ENCODE peak calls at places on chromosomes 6 and 20, in six cellular contexts. One of them, this sample, is unnamed. For H4K20me1, the result is how much of the 10 kb centered on the place peaks cover.

GRCh38 chr6:131281471-131282270 is 146.4 kb downstream of the AKAP7 start:
- DNase-seq in PC-3: no peak
- DNase-seq in neural progenitor cell: peak
- DNase-seq in astrocyte: peak
- DNase-seq in HCT116: no peak
- DNase-seq in GM23248: peak
- DNase-seq in this sample: peak

GRCh38 chr20:50274570-50275430 is 84.2 kb downstream of the CEBPB start:
- DNase-seq in GM23248: no peak
- DNase-seq in HCT116: no peak
- DNase-seq in PC-3: no peak
- DNase-seq in astrocyte: no peak
- DNase-seq in neural progenitor cell: no peak
- DNase-seq in this sample: no peak

GRCh38 chr6:17281100-17281496 is at the start of gene RBM24:
- DNase-seq in GM23248: peak
- DNase-seq in PC-3: peak
- DNase-seq in astrocyte: peak
- DNase-seq in HCT116: peak
- DNase-seq in neural progenitor cell: peak
- DNase-seq in this sample: peak

GRCh38 chr20:32773880-32774279 is 11.7 kb downstream of the DNMT3B start:
- DNase-seq in HCT116: no peak
- DNase-seq in astrocyte: no peak
- DNase-seq in neural progenitor cell: no peak
- DNase-seq in PC-3: no peak
- DNase-seq in GM23248: no peak
- DNase-seq in this sample: no peak

GRCh38 chr20:2330090-2330695 is 34.4 kb downstream of the TGM3 start:
- DNase-seq in neural progenitor cell: no peak
- DNase-seq in PC-3: no peak
- DNase-seq in astrocyte: no peak
- DNase-seq in HCT116: no peak
- DNase-seq in GM23248: no peak
- DNase-seq in this sample: no peak

GRCh38 chr6:44234101-44235090 is 11.0 kb downstream of the SLC29A1 start:
- DNase-seq in PC-3: peak
- DNase-seq in HCT116: no peak
- DNase-seq in astrocyte: peak
- DNase-seq in GM23248: peak
- DNase-seq in neural progenitor cell: peak
- DNase-seq in this sample: peak

GRCh38 chr20:48051810-48052491 is 266.7 kb upstream of the SULF2 start:
- DNase-seq in PC-3: peak
- DNase-seq in HCT116: no peak
- DNase-seq in neural progenitor cell: no peak
- DNase-seq in astrocyte: peak
- DNase-seq in GM23248: peak
- DNase-seq in this sample: peak

GRCh38 chr6:97405818-97406409 is 122.9 kb upstream of the MMS22L start:
- DNase-seq in GM23248: no peak
- DNase-seq in astrocyte: no peak
- DNase-seq in HCT116: no peak
- DNase-seq in PC-3: no peak
- DNase-seq in neural progenitor cell: no peak
- DNase-seq in this sample: no peak

GRCh38 chr20:24798930-24799705 is 150.0 kb upstream of the CST7 start:
- DNase-seq in astrocyte: peak
- DNase-seq in neural progenitor cell: no peak
- DNase-seq in PC-3: no peak
- DNase-seq in HCT116: no peak
- DNase-seq in GM23248: no peak
- DNase-seq in this sample: peak

GRCh38 chr20:23305098-23305497 is 45.5 kb upstream of the NXT1 start:
- DNase-seq in HCT116: no peak
- DNase-seq in neural progenitor cell: no peak
- DNase-seq in astrocyte: peak
- DNase-seq in GM23248: peak
- DNase-seq in PC-3: no peak
- DNase-seq in this sample: peak

GRCh38 chr6:159875194-159875593 is 15.6 kb upstream of the MAS1 start:
- DNase-seq in GM23248: no peak
- DNase-seq in neural progenitor cell: no peak
- DNase-seq in HCT116: no peak
- DNase-seq in PC-3: no peak
- DNase-seq in astrocyte: no peak
- DNase-seq in this sample: no peak

GRCh38 chr6:163288915-163289314 is 125.6 kb upstream of the QKI start:
- DNase-seq in HCT116: no peak
- DNase-seq in GM23248: no peak
- DNase-seq in astrocyte: no peak
- DNase-seq in PC-3: no peak
- DNase-seq in neural progenitor cell: no peak
- DNase-seq in this sample: no peak

GRCh38 chr6:84739866-84740208 is 24.6 kb downstream of the TBX18 start:
- DNase-seq in GM23248: peak
- DNase-seq in PC-3: no peak
- DNase-seq in neural progenitor cell: no peak
- DNase-seq in astrocyte: peak
- DNase-seq in HCT116: no peak
- DNase-seq in this sample: peak

GRCh38 chr20:46128310-46129151 is 10.4 kb downstream of the CD40 start:
- DNase-seq in HCT116: no peak
- DNase-seq in GM23248: peak
- DNase-seq in astrocyte: no peak
- DNase-seq in neural progenitor cell: peak
- DNase-seq in PC-3: no peak
- DNase-seq in this sample: peak

GRCh38 chr6:158357570-158358216 is 45.4 kb downstream of the TULP4 start:
- DNase-seq in PC-3: no peak
- DNase-seq in HCT116: no peak
- DNase-seq in neural progenitor cell: no peak
- DNase-seq in GM23248: no peak
- DNase-seq in astrocyte: no peak
- DNase-seq in this sample: no peak

GRCh38 chr6:30730611-30731435 is 10.7 kb downstream of the TUBB start:
- DNase-seq in HCT116: peak
- DNase-seq in PC-3: peak
- DNase-seq in astrocyte: no peak
- DNase-seq in neural progenitor cell: peak
- DNase-seq in GM23248: peak
- DNase-seq in this sample: peak

GRCh38 chr20:11140359-11140758 is 466.6 kb upstream of the JAG1 start:
- DNase-seq in GM23248: peak
- DNase-seq in HCT116: no peak
- DNase-seq in PC-3: peak
- DNase-seq in neural progenitor cell: no peak
- DNase-seq in astrocyte: peak
- DNase-seq in this sample: peak

GRCh38 chr6:63452117-63452516 is 120.2 kb upstream of the LOC128125822 start:
- DNase-seq in HCT116: no peak
- DNase-seq in astrocyte: no peak
- DNase-seq in neural progenitor cell: no peak
- DNase-seq in PC-3: no peak
- DNase-seq in GM23248: peak
- DNase-seq in this sample: no peak

GRCh38 chr6:170292778-170293164 is 1.9 kb upstream of the DLL1 start:
- DNase-seq in neural progenitor cell: peak
- DNase-seq in PC-3: peak
- DNase-seq in astrocyte: no peak
- DNase-seq in HCT116: peak
- DNase-seq in GM23248: peak
- DNase-seq in this sample: no peak

GRCh38 chr6:170291271-170292110 is 613 bp upstream of the DLL1 start:
- DNase-seq in PC-3: peak
- DNase-seq in astrocyte: no peak
- DNase-seq in GM23248: peak
- DNase-seq in HCT116: no peak
- DNase-seq in neural progenitor cell: peak
- DNase-seq in this sample: no peak

GRCh38 chr6:170290306-170291128 is at the start of gene DLL1:
- DNase-seq in HCT116: no peak
- DNase-seq in neural progenitor cell: peak
- DNase-seq in PC-3: peak
- DNase-seq in GM23248: peak
- DNase-seq in astrocyte: peak
- DNase-seq in this sample: no peak

GRCh38 chr6:170293411-170293844 is 2.5 kb upstream of the DLL1 start:
- DNase-seq in neural progenitor cell: peak
- DNase-seq in PC-3: no peak
- DNase-seq in HCT116: no peak
- DNase-seq in astrocyte: no peak
- DNase-seq in GM23248: no peak
- DNase-seq in this sample: no peak

GRCh38 chr6:170292111-170292777 is 1.4 kb upstream of the DLL1 start:
- DNase-seq in neural progenitor cell: peak
- DNase-seq in PC-3: no peak
- DNase-seq in HCT116: no peak
- DNase-seq in astrocyte: no peak
- DNase-seq in GM23248: peak
- DNase-seq in this sample: no peak
- TF ChIP-seq EZH2 in neural progenitor cell: peak
- TF ChIP-seq EZH2 in PC-3: no peak
- TF ChIP-seq EZH2 in HCT116: no peak
- TF ChIP-seq EZH2 in astrocyte: no peak
- TF ChIP-seq EZH2 in GM23248: no peak
- TF ChIP-seq EZH2 in this sample: no peak

DNA sequence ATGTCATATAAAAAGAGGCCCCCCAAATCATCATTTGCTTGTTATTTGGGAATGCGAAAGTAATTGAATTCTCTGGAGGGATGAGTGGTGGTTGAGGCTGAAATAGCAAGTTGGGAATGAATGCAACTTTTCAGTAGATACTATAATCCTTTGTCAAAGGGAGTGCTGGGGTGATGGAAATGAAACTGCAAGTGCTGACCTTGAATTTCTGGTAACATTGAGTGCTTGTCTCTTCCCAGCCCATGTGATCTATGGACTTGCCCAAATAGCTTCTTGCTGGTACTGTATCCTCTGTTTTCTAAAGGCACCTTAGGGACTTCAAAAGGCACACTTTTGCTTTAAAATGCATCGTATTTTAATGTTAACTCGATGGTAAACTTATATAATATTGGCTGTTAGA is 14.8 kb downstream of the PAQR8 start:
- DNase-seq in PC-3: no peak
- DNase-seq in GM23248: no peak
- DNase-seq in neural progenitor cell: no peak
- DNase-seq in HCT116: no peak
- DNase-seq in astrocyte: no peak
- DNase-seq in this sample: no peak
- H4K20me1 ChIP-seq in PC-3: under half
- H4K20me1 ChIP-seq in GM23248: under half
- H4K20me1 ChIP-seq in neural progenitor cell: under half
- H4K20me1 ChIP-seq in HCT116: under half
- H4K20me1 ChIP-seq in astrocyte: under half
- H4K20me1 ChIP-seq in this sample: under half

DNA sequence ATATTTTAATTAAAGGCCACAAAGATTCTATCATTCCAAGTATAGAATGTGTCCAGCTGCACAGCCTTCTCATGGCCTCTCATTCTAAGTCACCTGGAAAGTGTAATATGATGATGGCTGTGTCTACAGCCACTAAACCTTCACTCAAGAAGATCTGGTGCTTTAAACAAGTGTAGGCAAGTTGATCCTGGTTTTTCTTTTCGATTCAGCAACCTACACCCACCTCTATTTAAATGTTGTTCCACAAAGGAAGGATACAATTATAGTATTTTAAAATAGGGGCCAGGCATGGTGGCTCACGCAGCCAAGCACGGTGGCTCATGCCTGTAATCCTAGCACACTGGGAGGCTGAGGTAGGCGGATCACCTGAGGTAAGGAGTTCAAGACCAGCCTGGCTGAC is 25.5 kb upstream of the DST start:
- DNase-seq in neural progenitor cell: no peak
- DNase-seq in HCT116: no peak
- DNase-seq in GM23248: no peak
- DNase-seq in astrocyte: no peak
- DNase-seq in PC-3: no peak
- DNase-seq in this sample: no peak
- H3K4me2 ChIP-seq in neural progenitor cell: no peak
- H3K4me2 ChIP-seq in HCT116: no peak
- H3K4me2 ChIP-seq in GM23248: no peak
- H3K4me2 ChIP-seq in astrocyte: no peak
- H3K4me2 ChIP-seq in PC-3: no peak
- H3K4me2 ChIP-seq in this sample: no peak

GRCh38 chr6:122276637-122277036 is 122.8 kb upstream of the HSF2 start:
- DNase-seq in astrocyte: no peak
- DNase-seq in HCT116: no peak
- DNase-seq in neural progenitor cell: no peak
- DNase-seq in PC-3: no peak
- DNase-seq in GM23248: no peak
- DNase-seq in this sample: no peak
- TF ChIP-seq EZH2 in astrocyte: no peak
- TF ChIP-seq EZH2 in HCT116: no peak
- TF ChIP-seq EZH2 in neural progenitor cell: no peak
- TF ChIP-seq EZH2 in PC-3: no peak
- TF ChIP-seq EZH2 in GM23248: no peak
- TF ChIP-seq EZH2 in this sample: no peak

DNA sequence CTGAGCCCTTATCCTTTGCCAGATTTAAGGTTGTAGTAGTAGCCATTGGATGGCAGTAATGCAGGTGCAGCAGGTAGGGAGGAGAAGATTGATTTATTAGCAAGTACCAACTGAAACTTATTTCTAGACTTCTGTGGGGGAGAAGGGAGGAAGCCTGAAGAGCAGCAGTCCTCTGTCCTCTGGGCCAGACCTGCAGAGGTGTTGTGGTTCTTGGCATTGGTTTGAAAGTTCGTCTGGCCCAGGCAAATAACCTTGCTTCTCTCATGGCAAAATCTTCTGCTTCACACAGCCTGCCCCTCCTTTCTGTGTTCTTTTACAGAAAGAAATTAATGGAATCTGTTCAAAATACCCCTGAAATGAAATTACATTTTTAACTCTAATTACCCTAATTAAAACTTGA is 24.5 kb downstream of the RALY start:
- DNase-seq in HCT116: no peak
- DNase-seq in GM23248: no peak
- DNase-seq in neural progenitor cell: no peak
- DNase-seq in astrocyte: no peak
- DNase-seq in PC-3: no peak
- DNase-seq in this sample: peak
- H4K20me1 ChIP-seq in HCT116: under half
- H4K20me1 ChIP-seq in GM23248: under half
- H4K20me1 ChIP-seq in neural progenitor cell: half or more
- H4K20me1 ChIP-seq in astrocyte: half or more
- H4K20me1 ChIP-seq in PC-3: half or more
- H4K20me1 ChIP-seq in this sample: under half

This sample was measured in fibroblast of lung.